ENCODE peak calls at places on chromosomes 12 and 14, in seven cellular contexts. One of them, this sample, is unnamed.

GRCh38 chr12:29207120-29207519 is 58.0 kb downstream of the FAR2 start:
- DNase-seq in stomach: no peak
- DNase-seq in stimulated activated CD4-positive, alpha-beta T cell treated with anti-CD3 and anti-CD28 coated beads, Interleukin-1b, Interleukin-23, amount 100 ng/mL, for 1 hour: no peak
- DNase-seq in GM12865: no peak
- DNase-seq in astrocyte: peak; percentile 13
- DNase-seq in NCI-H446 treated with DMSO at 0.1 percent for 48 hours: no peak
- DNase-seq in sciatic nerve: no peak
- DNase-seq in this sample: peak; percentile 50

GRCh38 chr12:102702447-102703114 is 214.5 kb downstream of the PAH start:
- DNase-seq in stomach: peak; percentile 70
- DNase-seq in stimulated activated CD4-positive, alpha-beta T cell treated with anti-CD3 and anti-CD28 coated beads, Interleukin-1b, Interleukin-23, amount 100 ng/mL, for 1 hour: no peak
- DNase-seq in GM12865: peak; percentile 77
- DNase-seq in astrocyte: peak; percentile 22
- DNase-seq in NCI-H446 treated with DMSO at 0.1 percent for 48 hours: no peak
- DNase-seq in sciatic nerve: peak; percentile 76
- DNase-seq in this sample: peak; percentile 42

GRCh38 chr12:53218551-53219114 is 11.6 kb upstream of the ITGB7 start:
- DNase-seq in stomach: no peak
- DNase-seq in stimulated activated CD4-positive, alpha-beta T cell treated with anti-CD3 and anti-CD28 coated beads, Interleukin-1b, Interleukin-23, amount 100 ng/mL, for 1 hour: no peak
- DNase-seq in GM12865: no peak
- DNase-seq in astrocyte: no peak
- DNase-seq in NCI-H446 treated with DMSO at 0.1 percent for 48 hours: no peak
- DNase-seq in sciatic nerve: peak; percentile 76
- DNase-seq in this sample: peak; percentile 19

GRCh38 chr12:117643971-117644370 is 282.5 kb upstream of the NOS1 start:
- DNase-seq in stomach: no peak
- DNase-seq in stimulated activated CD4-positive, alpha-beta T cell treated with anti-CD3 and anti-CD28 coated beads, Interleukin-1b, Interleukin-23, amount 100 ng/mL, for 1 hour: no peak
- DNase-seq in GM12865: no peak
- DNase-seq in astrocyte: no peak
- DNase-seq in NCI-H446 treated with DMSO at 0.1 percent for 48 hours: no peak
- DNase-seq in sciatic nerve: no peak
- DNase-seq in this sample: no peak

GRCh38 chr14:56812364-56813103 is 2.3 kb upstream of the OTX2 start:
- DNase-seq in stomach: no peak
- DNase-seq in stimulated activated CD4-positive, alpha-beta T cell treated with anti-CD3 and anti-CD28 coated beads, Interleukin-1b, Interleukin-23, amount 100 ng/mL, for 1 hour: no peak
- DNase-seq in GM12865: no peak
- DNase-seq in astrocyte: no peak
- DNase-seq in NCI-H446 treated with DMSO at 0.1 percent for 48 hours: no peak
- DNase-seq in sciatic nerve: no peak
- DNase-seq in this sample: no peak

GRCh38 chr14:57833304-57833703 is 32.6 kb downstream of the SLC35F4 start:
- DNase-seq in stomach: no peak
- DNase-seq in stimulated activated CD4-positive, alpha-beta T cell treated with anti-CD3 and anti-CD28 coated beads, Interleukin-1b, Interleukin-23, amount 100 ng/mL, for 1 hour: no peak
- DNase-seq in GM12865: no peak
- DNase-seq in astrocyte: peak; percentile 94
- DNase-seq in NCI-H446 treated with DMSO at 0.1 percent for 48 hours: no peak
- DNase-seq in sciatic nerve: no peak
- DNase-seq in this sample: peak; percentile 95

GRCh38 chr14:73463411-73463810 is 5.1 kb upstream of the NUMB start:
- DNase-seq in stomach: peak; percentile 33
- DNase-seq in stimulated activated CD4-positive, alpha-beta T cell treated with anti-CD3 and anti-CD28 coated beads, Interleukin-1b, Interleukin-23, amount 100 ng/mL, for 1 hour: no peak
- DNase-seq in GM12865: peak; percentile 60
- DNase-seq in astrocyte: peak; percentile 90
- DNase-seq in NCI-H446 treated with DMSO at 0.1 percent for 48 hours: no peak
- DNase-seq in sciatic nerve: no peak
- DNase-seq in this sample: peak; percentile 99

GRCh38 chr14:99946652-99947489 is 118.4 kb upstream of the EVL start:
- DNase-seq in stomach: peak; percentile 55
- DNase-seq in stimulated activated CD4-positive, alpha-beta T cell treated with anti-CD3 and anti-CD28 coated beads, Interleukin-1b, Interleukin-23, amount 100 ng/mL, for 1 hour: no peak
- DNase-seq in GM12865: peak; percentile 68
- DNase-seq in astrocyte: no peak
- DNase-seq in NCI-H446 treated with DMSO at 0.1 percent for 48 hours: no peak
- DNase-seq in sciatic nerve: no peak
- DNase-seq in this sample: no peak

GRCh38 chr14:37078131-37078530 is 94.3 kb downstream of the SLC25A21 start:
- DNase-seq in stomach: no peak
- DNase-seq in stimulated activated CD4-positive, alpha-beta T cell treated with anti-CD3 and anti-CD28 coated beads, Interleukin-1b, Interleukin-23, amount 100 ng/mL, for 1 hour: no peak
- DNase-seq in GM12865: no peak
- DNase-seq in astrocyte: peak; percentile 88
- DNase-seq in NCI-H446 treated with DMSO at 0.1 percent for 48 hours: no peak
- DNase-seq in sciatic nerve: no peak
- DNase-seq in this sample: no peak

GRCh38 chr12:31386364-31386777 is 60.4 kb upstream of the SINHCAF start:
- DNase-seq in stomach: no peak
- DNase-seq in stimulated activated CD4-positive, alpha-beta T cell treated with anti-CD3 and anti-CD28 coated beads, Interleukin-1b, Interleukin-23, amount 100 ng/mL, for 1 hour: no peak
- DNase-seq in GM12865: no peak
- DNase-seq in astrocyte: no peak
- DNase-seq in NCI-H446 treated with DMSO at 0.1 percent for 48 hours: no peak
- DNase-seq in sciatic nerve: no peak
- DNase-seq in this sample: no peak

GRCh38 chr14:23494223-23494622 is 24.7 kb downstream of the NGDN start:
- DNase-seq in stomach: no peak
- DNase-seq in stimulated activated CD4-positive, alpha-beta T cell treated with anti-CD3 and anti-CD28 coated beads, Interleukin-1b, Interleukin-23, amount 100 ng/mL, for 1 hour: no peak
- DNase-seq in GM12865: no peak
- DNase-seq in astrocyte: peak; percentile 42
- DNase-seq in NCI-H446 treated with DMSO at 0.1 percent for 48 hours: no peak
- DNase-seq in sciatic nerve: no peak
- DNase-seq in this sample: peak; percentile 80